ENCODE peak calls at places on chromosomes 16 and 17, in four cellular contexts. J is adipocyte, T is pancreas, E is stomach. M is an unnamed sample. For H3K4me1, the result is how much of the 10 kb centered on the place peaks cover.

GRCh38 chr17:8629371-8630226 is 926 bp downstream of the MYH10 start:
- DNase-seq in E (no peak), T (peak), J (peak), M (peak)

GRCh38 chr16:89491238-89491869 is 993 bp upstream of the ANKRD11 start:
- DNase-seq in E (no peak), J (peak), T (no peak), M (no peak)

GRCh38 chr16:30858829-30859423 is 35.0 kb downstream of the BCL7C start:
- DNase-seq in T (no peak), J (no peak), E (no peak), M (no peak)

GRCh38 chr16:84527486-84528269 is 23.2 kb upstream of the MEAK7 start:
- DNase-seq in J (no peak), E (no peak), T (no peak), M (no peak)

GRCh38 chr16:12927591-12927990 is 26.2 kb downstream of the SHISA9 start:
- DNase-seq in J (no peak), T (no peak), E (no peak), M (no peak)

GRCh38 chr17:70080541-70081347 is 5.7 kb downstream of the KCNJ16 start:
- DNase-seq in T (no peak), E (no peak), J (peak), M (no peak)

GRCh38 chr17:57440522-57441269 is 184.4 kb downstream of the MSI2 start:
- DNase-seq in J (peak), T (peak), E (peak), M (peak)

GRCh38 chr17:77526259-77526711 is 385.5 kb downstream of the SEC14L1 start:
- DNase-seq in T (no peak), J (no peak), E (no peak), M (no peak)

GRCh38 chr16:12452549-12452948 is 351.1 kb downstream of the CPPED1 start:
- DNase-seq in E (no peak), J (no peak), T (no peak), M (no peak)

GRCh38 chr16:75087040-75087979 is 29.3 kb downstream of the LDHD start:
- DNase-seq in E (no peak), J (peak), T (no peak), M (no peak)

GRCh38 chr17:18944646-18945045 is 7.3 kb upstream of the SLC5A10 start:
- DNase-seq in J (no peak), T (no peak), E (no peak), M (no peak)

GRCh38 chr17:8563024-8563776 is 67.3 kb downstream of the MYH10 start:
- DNase-seq in J (no peak), E (no peak), T (no peak), M (no peak)

GRCh38 chr16:10787304-10787703 is 31.3 kb downstream of the TVP23A start:
- DNase-seq in T (no peak), J (no peak), E (no peak), M (no peak)

GRCh38 chr17:64781394-64781793 is 119.3 kb upstream of the SMURF2 start:
- DNase-seq in J (no peak), E (peak), T (no peak), M (peak)

GRCh38 chr17:28333083-28333746 is 2.1 kb downstream of the IFT20 start:
- DNase-seq in T (no peak), J (no peak), E (no peak), M (no peak)

GRCh38 chr16:88697831-88698693 is 8.1 kb downstream of the RNF166 start:
- DNase-seq in T (no peak), E (no peak), J (no peak), M (no peak)

GRCh38 chr16:29198731-29199521 is 207.6 kb downstream of the NPIPB11 start:
- DNase-seq in T (no peak), E (no peak), J (no peak), M (no peak)

GRCh38 chr16:84072014-84072413 is 29.4 kb upstream of the SLC38A8 start:
- DNase-seq in T (no peak), J (peak), E (no peak), M (no peak)

GRCh38 chr16:20868890-20869289 is 31.3 kb downstream of the DCUN1D3 start:
- DNase-seq in J (no peak), E (peak), T (peak), M (peak)

GRCh38 chr17:79465011-79466006 is 145.5 kb downstream of the RBFOX3 start:
- DNase-seq in T (no peak), J (no peak), E (no peak), M (no peak)

GRCh38 chr17:64340557-64340956 is 50.1 kb downstream of the PECAM1 start:
- DNase-seq in E (no peak), T (no peak), J (no peak), M (no peak)

GRCh38 chr17:57684711-57685498 is 60.2 kb downstream of the CCDC182 start:
- DNase-seq in J (no peak), T (no peak), E (no peak), M (no peak)

GRCh38 chr17:73592079-73592415 is 52.2 kb downstream of the SDK2 start:
- DNase-seq in J (no peak), T (no peak), E (no peak), M (no peak)

GRCh38 chr17:79907217-79907715 is 68.0 kb upstream of the CBX4 start:
- DNase-seq in J (no peak), E (no peak), T (no peak), M (no peak)

GRCh38 chr16:82735696-82736095 is 108.9 kb downstream of the CDH13 start:
- DNase-seq in J (peak), E (no peak), T (no peak), M (no peak)

GRCh38 chr17:1907818-1908698 is 78.3 kb downstream of the RPA1 start:
- DNase-seq in T (no peak), E (no peak), J (peak), M (no peak)

GRCh38 chr16:66605177-66605999 is 884 bp downstream of the CMTM3 start:
- DNase-seq in E (peak), T (no peak), J (peak), M (no peak)

GRCh38 chr16:907819-908218 is 63.0 kb downstream of the LMF1 start:
- DNase-seq in J (no peak), E (no peak), T (no peak), M (no peak)

GRCh38 chr17:44118427-44119050 is 4.9 kb downstream of the HDAC5 start:
- DNase-seq in T (no peak), J (no peak), E (no peak), M (no peak)

GRCh38 chr16:25023541-25023940 is 8.4 kb upstream of the ARHGAP17 start:
- DNase-seq in E (no peak), T (no peak), J (no peak), M (no peak)

GRCh38 chr16:30998852-30999761 is 11.3 kb downstream of the STX1B start:
- DNase-seq in E (no peak), J (peak), T (no peak), M (no peak)

GRCh38 chr16:47873434-47873833 is 282.4 kb downstream of the ABCC12 start:
- DNase-seq in J (no peak), T (no peak), E (no peak), M (no peak)

GRCh38 chr17:81367171-81367570 is 28.1 kb upstream of the BAHCC1 start:
- DNase-seq in J (no peak), E (no peak), T (no peak), M (no peak)

GRCh38 chr16:2468725-2469398 is 2.2 kb upstream of the NTN3 start:
- DNase-seq in J (no peak), T (peak), E (no peak), M (no peak)

GRCh38 chr17:62792122-62792800 is 15.9 kb downstream of the MARCHF10 start:
- DNase-seq in T (peak), E (no peak), J (peak), M (no peak)

GRCh38 chr16:77589071-77589755 is 133.1 kb upstream of the NUDT7 start:
- DNase-seq in T (no peak), E (no peak), J (no peak), M (no peak)

GRCh38 chr17:35898283-35899070 is 18.3 kb upstream of the CCL5 start:
- DNase-seq in E (peak), J (no peak), T (peak), M (peak)

GRCh38 chr16:2858245-2859025 is 465 bp upstream of the PRSS22 start:
- DNase-seq in J (no peak), T (peak), E (peak), M (peak)

GRCh38 chr16:25052161-25052511 is 37.0 kb upstream of the ARHGAP17 start:
- DNase-seq in T (no peak), E (no peak), J (no peak), M (no peak)

DNA sequence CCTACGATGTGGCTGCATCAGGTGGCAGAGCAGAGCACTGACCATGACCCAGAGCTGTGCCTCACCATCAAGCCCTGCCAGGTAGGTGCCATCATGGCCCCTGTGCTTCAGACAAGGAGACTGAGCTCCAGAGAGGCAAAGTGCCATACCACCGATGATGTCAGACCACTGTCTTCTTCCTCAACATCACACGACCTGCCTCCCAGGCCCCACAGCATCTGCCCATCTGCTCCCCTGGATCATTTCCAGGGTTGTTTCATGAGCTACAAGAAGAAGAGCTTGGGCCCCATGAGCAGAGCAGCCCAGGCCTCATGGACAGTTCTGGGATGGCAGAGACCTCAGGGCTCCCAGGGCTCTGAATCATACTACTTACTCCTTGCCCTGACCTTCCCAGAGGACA is 9.9 kb downstream of the XYLT1 start:
- DNase-seq in T (no peak), E (no peak), J (no peak), M (no peak)
- H3K4me1 ChIP-seq in T (under half), E (under half), J (under half), M (under half)

GRCh38 chr17:4185656-4186055 is 42.7 kb downstream of the CYB5D2 start:
- DNase-seq in E (no peak), T (no peak), J (no peak), M (no peak)

GRCh38 chr17:4189280-4189679 is 46.3 kb downstream of the CYB5D2 start:
- DNase-seq in T (no peak), J (no peak), E (no peak), M (no peak)

GRCh38 chr17:4187076-4187475 is 44.1 kb downstream of the CYB5D2 start:
- DNase-seq in J (no peak), E (no peak), T (no peak), M (peak)

GRCh38 chr17:4186244-4186920 is 43.4 kb downstream of the CYB5D2 start:
- DNase-seq in E (no peak), J (no peak), T (no peak), M (peak)

DNA sequence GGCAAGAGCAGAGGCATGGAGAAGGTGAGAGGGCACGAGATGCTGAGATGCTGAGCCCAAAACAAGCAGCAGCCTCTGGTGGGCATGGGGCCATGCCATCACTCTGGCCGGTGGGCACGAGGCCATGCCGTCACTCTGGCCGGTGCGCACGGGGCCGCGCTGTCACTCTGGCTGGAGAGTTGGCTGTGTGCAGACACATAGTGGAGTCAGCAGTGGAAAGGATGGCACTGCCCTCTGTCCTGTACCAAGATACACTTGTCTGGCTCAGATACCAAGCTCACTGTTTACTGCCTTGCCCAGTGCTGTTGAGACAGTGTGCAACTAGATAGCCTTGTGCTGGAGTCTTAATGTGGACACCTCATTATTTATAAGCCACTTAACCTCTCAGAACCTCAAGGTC is 45.1 kb downstream of the CYB5D2 start:
- DNase-seq in J (no peak), T (no peak), E (no peak), M (no peak)
- H3K4me1 ChIP-seq in J (under half), T (under half), E (under half), M (under half)

DNA sequence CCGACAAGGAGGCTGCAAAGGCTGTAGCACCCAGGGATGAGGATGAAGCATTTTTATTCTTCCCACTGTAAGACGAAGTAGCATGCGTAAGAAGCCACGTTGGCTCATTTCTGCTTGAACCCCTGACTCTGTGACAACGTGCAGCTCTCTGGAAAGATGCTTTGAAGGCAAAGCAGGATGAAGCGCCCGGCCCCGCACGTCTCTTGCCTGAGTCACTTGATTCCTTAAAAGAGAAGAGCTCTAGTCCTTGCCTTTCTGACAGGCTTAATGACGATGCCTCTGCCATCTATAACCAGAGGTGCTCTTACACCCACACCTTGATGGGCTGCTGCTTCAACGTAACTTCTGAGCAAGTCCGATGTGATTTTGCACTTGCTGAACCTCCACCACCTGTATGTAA is 76.7 kb upstream of the MED9 start:
- DNase-seq in J (no peak), T (no peak), E (no peak), M (no peak)
- H3K4me1 ChIP-seq in J (under half), T (under half), E (under half), M (under half)

GRCh38 chr17:66542967-66543525 is 240.6 kb downstream of the PRKCA start:
- DNase-seq in J (peak), E (no peak), T (no peak), M (no peak)

GRCh38 chr17:66542183-66542966 is 240.0 kb downstream of the PRKCA start:
- DNase-seq in E (no peak), J (peak), T (no peak), M (no peak)

GRCh38 chr17:66540131-66540781 is 237.8 kb downstream of the PRKCA start:
- DNase-seq in T (no peak), J (peak), E (no peak), M (no peak)

GRCh38 chr17:66543526-66543925 is 241.1 kb downstream of the PRKCA start:
- DNase-seq in E (no peak), T (no peak), J (peak), M (no peak)

GRCh38 chr17:66541461-66542182 is 239.2 kb downstream of the PRKCA start:
- DNase-seq in J (peak), T (no peak), E (no peak), M (no peak)
- H3K4me1 ChIP-seq in J (under half), T (under half), E (under half), M (under half)

DNA sequence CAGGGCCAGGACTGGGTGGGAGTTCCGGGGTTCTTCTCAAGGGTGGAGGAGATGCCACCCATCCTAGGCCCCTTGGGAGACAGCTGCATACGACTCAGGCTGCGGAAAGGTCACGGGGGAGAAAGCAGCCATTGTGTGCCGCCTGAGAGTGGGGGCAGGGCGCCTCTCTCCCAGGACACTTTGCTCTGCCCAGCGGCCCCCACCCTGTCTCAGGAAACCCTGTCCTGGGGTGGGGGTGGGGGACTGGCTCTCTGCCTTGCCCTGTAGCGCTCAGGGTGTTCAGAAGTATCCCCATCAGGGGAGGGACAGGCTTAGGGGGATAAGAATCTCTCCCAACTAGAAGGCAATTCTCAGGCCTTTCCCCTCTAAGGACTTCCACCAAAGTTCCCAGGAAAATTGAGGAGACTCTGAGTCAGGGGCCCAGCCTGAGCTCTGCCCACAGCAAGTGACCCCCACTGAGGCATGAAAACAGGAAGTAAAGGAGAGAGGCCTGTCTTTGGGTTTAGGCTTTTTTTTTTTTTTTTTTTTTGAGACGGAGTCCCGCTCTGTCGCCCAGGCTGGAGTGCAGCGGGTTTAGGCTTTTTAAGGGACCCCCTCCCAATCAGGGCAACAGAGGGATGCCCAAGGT is 4.9 kb downstream of the GIT1 start:
- DNase-seq in J (no peak), E (no peak), T (peak), M (no peak)
- H3K4me1 ChIP-seq in J (under half), E (under half), T (under half), M (under half)

DNA sequence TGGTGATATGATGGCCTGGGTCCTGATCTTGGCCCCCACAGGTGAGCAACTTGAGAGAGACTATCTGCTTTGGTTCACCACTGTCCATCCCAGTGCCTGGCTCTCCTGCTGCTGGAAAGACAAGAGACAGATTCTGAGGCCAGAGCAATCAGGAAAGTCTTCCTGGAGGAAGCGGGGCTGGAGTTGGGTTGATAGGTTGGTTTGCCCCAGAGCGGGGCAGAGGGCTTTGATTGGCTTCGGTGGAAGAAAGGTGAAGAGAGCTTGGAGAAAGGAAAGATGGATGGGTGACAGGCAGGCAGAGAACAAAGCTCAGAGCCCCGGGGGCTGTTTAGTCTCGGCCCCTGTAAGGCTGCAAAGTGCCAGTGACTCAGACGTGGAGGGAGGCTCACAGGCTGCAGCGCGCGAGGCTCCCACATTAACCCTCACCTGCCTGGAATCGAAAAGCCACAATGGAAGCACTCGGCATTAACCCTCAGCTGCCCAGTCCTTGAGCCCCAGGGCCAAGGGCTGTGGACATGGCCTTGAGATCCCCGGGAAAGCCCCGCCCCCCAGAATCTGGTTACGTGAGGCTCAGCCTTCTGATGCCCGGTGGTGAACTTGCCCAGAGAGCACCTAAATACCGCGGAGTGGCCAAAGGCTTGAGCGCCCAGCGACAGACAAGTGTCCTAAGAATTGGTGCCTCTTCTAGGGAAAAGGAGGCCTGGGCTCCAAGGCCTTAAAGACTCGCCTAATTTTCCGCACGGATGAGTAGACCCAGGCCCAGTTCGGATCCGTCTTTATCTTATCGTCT is 988 bp upstream of the CPNE2 start:
- DNase-seq in J (peak), E (peak), T (peak), M (no peak)
- H3K4me1 ChIP-seq in J (under half), E (under half), T (under half), M (under half)

GRCh38 chr16:28192811-28193529 is 18.8 kb downstream of the XPO6 start:
- DNase-seq in J (no peak), E (peak), T (no peak), M (no peak)

GRCh38 chr16:28188085-28188916 is 23.5 kb downstream of the XPO6 start:
- DNase-seq in E (no peak), J (no peak), T (no peak), M (no peak)

GRCh38 chr16:28193530-28194423 is 18.0 kb downstream of the XPO6 start:
- DNase-seq in J (peak), E (no peak), T (no peak), M (no peak)

GRCh38 chr16:28189237-28189636 is 22.5 kb downstream of the XPO6 start:
- DNase-seq in E (no peak), J (peak), T (no peak), M (no peak)

DNA sequence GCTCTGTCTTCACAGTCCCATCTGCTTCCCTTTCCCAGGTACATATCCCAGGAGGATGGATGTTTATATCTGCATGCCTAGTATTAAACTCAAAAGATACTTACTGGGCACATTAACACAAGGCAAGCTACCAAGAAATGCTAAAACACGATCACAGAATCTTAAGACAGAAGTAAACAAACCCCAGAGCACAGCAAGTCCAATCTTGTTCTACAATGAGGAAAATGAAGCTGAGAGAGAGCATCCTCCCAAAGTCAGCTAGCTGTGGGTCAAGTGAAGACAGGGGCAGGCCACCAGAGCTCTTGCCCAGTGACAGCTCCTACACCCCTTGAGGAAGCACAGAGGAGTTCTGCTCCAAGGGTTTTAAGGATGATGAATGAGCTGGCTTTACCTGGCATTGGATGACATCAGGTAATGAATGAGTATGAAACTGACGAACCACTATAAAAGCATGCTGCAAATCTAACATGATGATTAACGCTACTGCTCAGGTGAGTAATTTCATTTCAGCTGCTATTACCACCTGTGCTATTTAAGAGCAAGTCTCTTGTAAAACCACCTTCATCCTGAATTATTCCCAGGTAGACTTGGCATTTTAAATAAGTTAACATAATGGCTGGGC is 20.3 kb downstream of the XPO6 start:
- DNase-seq in J (no peak), T (no peak), E (no peak), M (peak)
- H3K4me1 ChIP-seq in J (under half), T (under half), E (under half), M (under half)